ENCODE peak calls at places on chromosomes 5 and 9, in nine cellular contexts. J is upper lobe of left lung; P is T follicular helper cell; X is activated CD8-positive, alpha-beta memory T cell treated with anti-CD3 and anti-CD28 coated beads, Interleukin-2, amount 10 ng/mL, durations not matched to agents 7 days and 5 days; C is NCI-H345; Y is ELR; K is endothelial cell; T is CD14-positive monocyte; E is WTC11. R is an unnamed sample.
A peak's percentile ranks its signal among the peaks of the same experiment; 100 is the strongest.

GRCh38 chr5:10567181-10567591 is 3.3 kb downstream of the ANKRD33B start:
- DNase-seq in P (no peak), X (no peak), J (no peak), T (no peak), C (no peak), Y (no peak), E (no peak), K (no peak), R (no peak)

GRCh38 chr9:22052376-22052945 is 43.4 kb upstream of the CDKN2B start:
- DNase-seq in T (no peak), J (no peak), P (no peak), K (no peak), C (peak; percentile 3), X (peak; percentile 63), E (no peak), Y (peak; percentile 100), R (no peak)

GRCh38 chr9:99140685-99141314 is 35.9 kb downstream of the TGFBR1 start:
- DNase-seq in J (no peak), T (peak; percentile 59), K (peak; percentile 33), X (peak; percentile 61), C (no peak), Y (peak; percentile 72), P (peak; percentile 35), E (peak; percentile 55), R (no peak)

GRCh38 chr9:23232831-23233230 is 593.2 kb downstream of the ELAVL2 start:
- DNase-seq in X (no peak), P (no peak), E (no peak), Y (no peak), K (no peak), C (no peak), J (no peak), T (no peak), R (no peak)

GRCh38 chr9:21746550-21746949 is 55.9 kb upstream of the MTAP start:
- DNase-seq in T (no peak), C (no peak), P (no peak), J (no peak), X (no peak), E (no peak), Y (no peak), K (no peak), R (no peak)

GRCh38 chr5:103256178-103256577 is 2.4 kb upstream of the MACIR start:
- DNase-seq in T (no peak), Y (peak; percentile 26), C (no peak), P (no peak), K (no peak), J (no peak), E (no peak), X (no peak), R (no peak)

GRCh38 chr9:100411472-100412270 is 15.3 kb upstream of the MSANTD3 start:
- DNase-seq in X (peak; percentile 93), Y (peak; percentile 96), J (peak; percentile 94), P (peak; percentile 80), T (peak; percentile 90), K (peak; percentile 66), E (peak; percentile 90), C (peak; percentile 97), R (peak; percentile 94)

GRCh38 chr5:5018560-5018935 is 121.6 kb upstream of the ADAMTS16 start:
- DNase-seq in T (no peak), Y (peak; percentile 46), X (no peak), C (no peak), K (no peak), E (no peak), P (no peak), J (no peak), R (no peak)

GRCh38 chr5:14341571-14342225 is 198.6 kb downstream of the TRIO start:
- DNase-seq in P (no peak), Y (no peak), T (no peak), E (peak; percentile 50), J (no peak), K (no peak), C (no peak), X (no peak), R (no peak)

GRCh38 chr5:42506662-42507061 is 83.4 kb downstream of the GHR start:
- DNase-seq in P (no peak), E (no peak), T (no peak), Y (no peak), J (no peak), X (no peak), K (no peak), C (no peak), R (no peak)

GRCh38 chr5:612498-613424 is 621 bp downstream of the CEP72 start:
- DNase-seq in K (peak; percentile 27), T (no peak), P (no peak), J (no peak), X (peak; percentile 60), Y (peak; percentile 55), C (no peak), E (no peak), R (no peak)

GRCh38 chr9:116905131-116905724 is 218.1 kb downstream of the TRIM32 start:
- DNase-seq in P (no peak), K (no peak), Y (no peak), X (no peak), C (peak; percentile 68), J (no peak), T (no peak), E (no peak), R (no peak)

GRCh38 chr9:109331353-109331752 is 10.5 kb upstream of the EPB41L4B start:
- DNase-seq in J (no peak), Y (no peak), X (no peak), E (no peak), T (no peak), K (no peak), P (no peak), C (no peak), R (no peak)

GRCh38 chr5:13985736-13986418 is 41.4 kb upstream of the DNAH5 start:
- DNase-seq in J (no peak), K (no peak), X (no peak), C (no peak), P (no peak), E (no peak), Y (peak; percentile 98), T (no peak), R (no peak)

GRCh38 chr9:107866912-107867311 is 377.3 kb upstream of the KLF4 start:
- DNase-seq in E (no peak), K (no peak), J (no peak), P (no peak), C (no peak), T (no peak), Y (no peak), X (no peak), R (no peak)

GRCh38 chr9:16028516-16028915 is 475.7 kb downstream of the CCDC171 start:
- DNase-seq in T (no peak), J (no peak), P (no peak), K (no peak), Y (peak; percentile 41), X (no peak), E (no peak), C (no peak), R (no peak)

GRCh38 chr5:71932131-71932635 is 175.1 kb upstream of the MAP1B start:
- DNase-seq in J (no peak), T (no peak), P (no peak), C (no peak), K (no peak), E (no peak), X (no peak), Y (peak; percentile 23), R (no peak)

GRCh38 chr5:69414885-69415583 is at the start of gene MARVELD2:
- DNase-seq in E (peak; percentile 94), P (peak; percentile 19), Y (peak; percentile 60), T (peak; percentile 47), X (no peak), C (peak; percentile 91), J (peak; percentile 96), K (peak; percentile 78), R (no peak)

GRCh38 chr9:109355564-109356297 is 34.9 kb upstream of the EPB41L4B start:
- DNase-seq in K (no peak), Y (no peak), P (no peak), J (peak; percentile 46), T (no peak), E (no peak), X (no peak), C (peak; percentile 90), R (no peak)

GRCh38 chr9:118331622-118332045 is 627.4 kb downstream of the TLR4 start:
- DNase-seq in E (no peak), T (no peak), Y (peak; percentile 65), P (no peak), J (no peak), K (no peak), C (no peak), X (no peak), R (no peak)

GRCh38 chr9:8616419-8616818 is 816.8 kb upstream of the DMAC1 start:
- DNase-seq in C (no peak), Y (no peak), T (no peak), K (no peak), E (no peak), P (no peak), J (no peak), X (no peak), R (no peak)

GRCh38 chr9:135898634-135899407 is 8.5 kb downstream of the CAMSAP1 start:
- DNase-seq in J (no peak), E (no peak), Y (peak; percentile 39), X (no peak), K (no peak), T (no peak), C (no peak), P (no peak), R (no peak)

GRCh38 chr5:132321109-132321721 is 27.0 kb downstream of the SLC22A4 start:
- DNase-seq in J (no peak), X (peak; percentile 11), C (no peak), E (no peak), K (no peak), T (no peak), P (no peak), Y (no peak), R (no peak)

GRCh38 chr9:88534456-88535225 is at the start of gene NXNL2:
- DNase-seq in P (peak; percentile 40), E (peak; percentile 83), T (no peak), Y (peak; percentile 87), X (peak; percentile 49), K (peak; percentile 88), J (peak; percentile 94), C (peak; percentile 63), R (no peak)

GRCh38 chr5:45189481-45189880 is 380.7 kb downstream of the MRPS30 start:
- DNase-seq in E (no peak), J (no peak), P (no peak), Y (no peak), T (no peak), X (no peak), C (no peak), K (no peak), R (no peak)

GRCh38 chr5:173696216-173696615 is 79.8 kb upstream of the BOD1 start:
- DNase-seq in T (no peak), X (no peak), E (no peak), K (no peak), P (no peak), Y (no peak), C (no peak), J (no peak), R (no peak)

GRCh38 chr9:28289732-28290131 is 716.5 kb upstream of the C9orf72 start:
- DNase-seq in J (no peak), X (no peak), Y (no peak), E (no peak), T (no peak), K (no peak), C (no peak), P (no peak), R (no peak)

GRCh38 chr9:35164711-35165110 is 2.9 kb downstream of the UNC13B start:
- DNase-seq in C (no peak), T (no peak), J (no peak), Y (peak; percentile 67), K (no peak), X (no peak), E (no peak), P (no peak), R (no peak)

GRCh38 chr9:22037954-22038690 is 29.0 kb upstream of the CDKN2B start:
- DNase-seq in E (no peak), X (no peak), Y (peak; percentile 77), K (no peak), P (no peak), T (no peak), C (no peak), J (no peak), R (no peak)

GRCh38 chr5:132090107-132090506 is 16.5 kb downstream of the CSF2 start:
- DNase-seq in K (no peak), X (no peak), E (no peak), J (no peak), T (no peak), C (no peak), P (no peak), Y (peak; percentile 92), R (no peak)

GRCh38 chr9:17398351-17398750 is 180.5 kb upstream of the SH3GL2 start:
- DNase-seq in E (no peak), X (no peak), T (no peak), K (no peak), C (no peak), Y (no peak), J (no peak), P (no peak), R (no peak)